ENCODE peak calls at places on chromosomes 1 and 21, in seven cellular contexts. One of them, this sample, is unnamed.

GRCh38 chr1:2044510-2045319 is 5.5 kb upstream of the PRKCZ start:
- DNase-seq in HuH-7.5: peak
- DNase-seq in epithelial cell of esophagus: peak
- DNase-seq in stimulated activated CD8-positive, alpha-beta memory T cell treated with anti-CD3 and anti-CD28 coated beads, Interleukin-7, amount 100 ng/mL, for 1 hour: peak
- DNase-seq in RCC 7860: no peak
- DNase-seq in frontal cortex: peak
- DNase-seq in AG10803: peak
- DNase-seq in this sample: peak

GRCh38 chr1:108878678-108879077 is 1.9 kb downstream of the GPSM2 start:
- DNase-seq in HuH-7.5: no peak
- DNase-seq in epithelial cell of esophagus: no peak
- DNase-seq in stimulated activated CD8-positive, alpha-beta memory T cell treated with anti-CD3 and anti-CD28 coated beads, Interleukin-7, amount 100 ng/mL, for 1 hour: no peak
- DNase-seq in RCC 7860: no peak
- DNase-seq in frontal cortex: no peak
- DNase-seq in AG10803: peak
- DNase-seq in this sample: peak

GRCh38 chr1:209742409-209743144 is 13.3 kb upstream of the TRAF3IP3 start:
- DNase-seq in HuH-7.5: no peak
- DNase-seq in epithelial cell of esophagus: no peak
- DNase-seq in stimulated activated CD8-positive, alpha-beta memory T cell treated with anti-CD3 and anti-CD28 coated beads, Interleukin-7, amount 100 ng/mL, for 1 hour: no peak
- DNase-seq in RCC 7860: peak
- DNase-seq in frontal cortex: no peak
- DNase-seq in AG10803: peak
- DNase-seq in this sample: peak

GRCh38 chr1:228753933-228754332 is 18.7 kb downstream of the RHOU start:
- DNase-seq in HuH-7.5: no peak
- DNase-seq in epithelial cell of esophagus: no peak
- DNase-seq in stimulated activated CD8-positive, alpha-beta memory T cell treated with anti-CD3 and anti-CD28 coated beads, Interleukin-7, amount 100 ng/mL, for 1 hour: no peak
- DNase-seq in RCC 7860: no peak
- DNase-seq in frontal cortex: no peak
- DNase-seq in AG10803: no peak
- DNase-seq in this sample: no peak

GRCh38 chr1:101129975-101130374 is 104.4 kb upstream of the DPH5 start:
- DNase-seq in HuH-7.5: no peak
- DNase-seq in epithelial cell of esophagus: no peak
- DNase-seq in stimulated activated CD8-positive, alpha-beta memory T cell treated with anti-CD3 and anti-CD28 coated beads, Interleukin-7, amount 100 ng/mL, for 1 hour: no peak
- DNase-seq in RCC 7860: no peak
- DNase-seq in frontal cortex: no peak
- DNase-seq in AG10803: no peak
- DNase-seq in this sample: no peak

GRCh38 chr1:169572184-169572583 is 14.1 kb downstream of the F5 start:
- DNase-seq in HuH-7.5: no peak
- DNase-seq in epithelial cell of esophagus: peak
- DNase-seq in stimulated activated CD8-positive, alpha-beta memory T cell treated with anti-CD3 and anti-CD28 coated beads, Interleukin-7, amount 100 ng/mL, for 1 hour: no peak
- DNase-seq in RCC 7860: no peak
- DNase-seq in frontal cortex: no peak
- DNase-seq in AG10803: peak
- DNase-seq in this sample: no peak

GRCh38 chr21:45768011-45768740 is 124.7 kb downstream of the PCBP3 start:
- DNase-seq in HuH-7.5: no peak
- DNase-seq in epithelial cell of esophagus: no peak
- DNase-seq in stimulated activated CD8-positive, alpha-beta memory T cell treated with anti-CD3 and anti-CD28 coated beads, Interleukin-7, amount 100 ng/mL, for 1 hour: no peak
- DNase-seq in RCC 7860: no peak
- DNase-seq in frontal cortex: no peak
- DNase-seq in AG10803: peak
- DNase-seq in this sample: no peak

GRCh38 chr1:204077979-204078696 is 5.2 kb downstream of the SOX13 start:
- DNase-seq in HuH-7.5: peak
- DNase-seq in epithelial cell of esophagus: peak
- DNase-seq in stimulated activated CD8-positive, alpha-beta memory T cell treated with anti-CD3 and anti-CD28 coated beads, Interleukin-7, amount 100 ng/mL, for 1 hour: no peak
- DNase-seq in RCC 7860: no peak
- DNase-seq in frontal cortex: no peak
- DNase-seq in AG10803: no peak
- DNase-seq in this sample: no peak

GRCh38 chr21:43262427-43262826 is 93.6 kb downstream of the CRYAA start:
- DNase-seq in HuH-7.5: no peak
- DNase-seq in epithelial cell of esophagus: peak
- DNase-seq in stimulated activated CD8-positive, alpha-beta memory T cell treated with anti-CD3 and anti-CD28 coated beads, Interleukin-7, amount 100 ng/mL, for 1 hour: no peak
- DNase-seq in RCC 7860: no peak
- DNase-seq in frontal cortex: no peak
- DNase-seq in AG10803: peak
- DNase-seq in this sample: no peak

GRCh38 chr1:31749785-31750345 is 14.3 kb downstream of the ADGRB2 start:
- DNase-seq in HuH-7.5: no peak
- DNase-seq in epithelial cell of esophagus: no peak
- DNase-seq in stimulated activated CD8-positive, alpha-beta memory T cell treated with anti-CD3 and anti-CD28 coated beads, Interleukin-7, amount 100 ng/mL, for 1 hour: no peak
- DNase-seq in RCC 7860: no peak
- DNase-seq in frontal cortex: no peak
- DNase-seq in AG10803: no peak
- DNase-seq in this sample: no peak

GRCh38 chr21:35400233-35400939 is 351.3 kb upstream of the RUNX1 start:
- DNase-seq in HuH-7.5: peak
- DNase-seq in epithelial cell of esophagus: peak
- DNase-seq in stimulated activated CD8-positive, alpha-beta memory T cell treated with anti-CD3 and anti-CD28 coated beads, Interleukin-7, amount 100 ng/mL, for 1 hour: no peak
- DNase-seq in RCC 7860: peak
- DNase-seq in frontal cortex: peak
- DNase-seq in AG10803: peak
- DNase-seq in this sample: peak

GRCh38 chr1:52706941-52707926 is 9.1 kb upstream of the COA7 start:
- DNase-seq in HuH-7.5: no peak
- DNase-seq in epithelial cell of esophagus: no peak
- DNase-seq in stimulated activated CD8-positive, alpha-beta memory T cell treated with anti-CD3 and anti-CD28 coated beads, Interleukin-7, amount 100 ng/mL, for 1 hour: no peak
- DNase-seq in RCC 7860: no peak
- DNase-seq in frontal cortex: no peak
- DNase-seq in AG10803: no peak
- DNase-seq in this sample: no peak

GRCh38 chr1:235935506-235936224 is 69.0 kb upstream of the LYST start:
- DNase-seq in HuH-7.5: no peak
- DNase-seq in epithelial cell of esophagus: peak
- DNase-seq in stimulated activated CD8-positive, alpha-beta memory T cell treated with anti-CD3 and anti-CD28 coated beads, Interleukin-7, amount 100 ng/mL, for 1 hour: no peak
- DNase-seq in RCC 7860: no peak
- DNase-seq in frontal cortex: no peak
- DNase-seq in AG10803: no peak
- DNase-seq in this sample: no peak

GRCh38 chr1:209065350-209065749 is 518.2 kb upstream of the CAMK1G start:
- DNase-seq in HuH-7.5: no peak
- DNase-seq in epithelial cell of esophagus: no peak
- DNase-seq in stimulated activated CD8-positive, alpha-beta memory T cell treated with anti-CD3 and anti-CD28 coated beads, Interleukin-7, amount 100 ng/mL, for 1 hour: no peak
- DNase-seq in RCC 7860: no peak
- DNase-seq in frontal cortex: no peak
- DNase-seq in AG10803: no peak
- DNase-seq in this sample: no peak

GRCh38 chr1:85815906-85816305 is 107.7 kb upstream of the ZNHIT6 start:
- DNase-seq in HuH-7.5: no peak
- DNase-seq in epithelial cell of esophagus: no peak
- DNase-seq in stimulated activated CD8-positive, alpha-beta memory T cell treated with anti-CD3 and anti-CD28 coated beads, Interleukin-7, amount 100 ng/mL, for 1 hour: no peak
- DNase-seq in RCC 7860: no peak
- DNase-seq in frontal cortex: no peak
- DNase-seq in AG10803: no peak
- DNase-seq in this sample: no peak

GRCh38 chr1:204493145-204493881 is 1.3 kb downstream of the PIK3C2B start:
- DNase-seq in HuH-7.5: peak
- DNase-seq in epithelial cell of esophagus: peak
- DNase-seq in stimulated activated CD8-positive, alpha-beta memory T cell treated with anti-CD3 and anti-CD28 coated beads, Interleukin-7, amount 100 ng/mL, for 1 hour: no peak
- DNase-seq in RCC 7860: no peak
- DNase-seq in frontal cortex: no peak
- DNase-seq in AG10803: peak
- DNase-seq in this sample: peak

GRCh38 chr1:52636701-52637695 is 4.0 kb downstream of the SHISAL2A start:
- DNase-seq in HuH-7.5: no peak
- DNase-seq in epithelial cell of esophagus: peak
- DNase-seq in stimulated activated CD8-positive, alpha-beta memory T cell treated with anti-CD3 and anti-CD28 coated beads, Interleukin-7, amount 100 ng/mL, for 1 hour: peak
- DNase-seq in RCC 7860: no peak
- DNase-seq in frontal cortex: peak
- DNase-seq in AG10803: no peak
- DNase-seq in this sample: no peak

GRCh38 chr1:35883681-35884155 is 709 bp downstream of the AGO1 start:
- DNase-seq in HuH-7.5: peak
- DNase-seq in epithelial cell of esophagus: peak
- DNase-seq in stimulated activated CD8-positive, alpha-beta memory T cell treated with anti-CD3 and anti-CD28 coated beads, Interleukin-7, amount 100 ng/mL, for 1 hour: no peak
- DNase-seq in RCC 7860: no peak
- DNase-seq in frontal cortex: peak
- DNase-seq in AG10803: peak
- DNase-seq in this sample: peak

GRCh38 chr1:32892368-32893197 is 6.3 kb downstream of the HPCA start:
- DNase-seq in HuH-7.5: no peak
- DNase-seq in epithelial cell of esophagus: peak
- DNase-seq in stimulated activated CD8-positive, alpha-beta memory T cell treated with anti-CD3 and anti-CD28 coated beads, Interleukin-7, amount 100 ng/mL, for 1 hour: no peak
- DNase-seq in RCC 7860: no peak
- DNase-seq in frontal cortex: peak
- DNase-seq in AG10803: no peak
- DNase-seq in this sample: no peak

GRCh38 chr1:1670866-1671265 is 12.1 kb upstream of the CDK11B start:
- DNase-seq in HuH-7.5: no peak
- DNase-seq in epithelial cell of esophagus: no peak
- DNase-seq in stimulated activated CD8-positive, alpha-beta memory T cell treated with anti-CD3 and anti-CD28 coated beads, Interleukin-7, amount 100 ng/mL, for 1 hour: no peak
- DNase-seq in RCC 7860: no peak
- DNase-seq in frontal cortex: no peak
- DNase-seq in AG10803: no peak
- DNase-seq in this sample: no peak

GRCh38 chr1:2645776-2646175 is 13.0 kb upstream of the MMEL1 start:
- DNase-seq in HuH-7.5: no peak
- DNase-seq in epithelial cell of esophagus: no peak
- DNase-seq in stimulated activated CD8-positive, alpha-beta memory T cell treated with anti-CD3 and anti-CD28 coated beads, Interleukin-7, amount 100 ng/mL, for 1 hour: no peak
- DNase-seq in RCC 7860: no peak
- DNase-seq in frontal cortex: no peak
- DNase-seq in AG10803: no peak
- DNase-seq in this sample: no peak

GRCh38 chr1:2380816-2381591 is 10.3 kb downstream of the MORN1 start:
- DNase-seq in HuH-7.5: no peak
- DNase-seq in epithelial cell of esophagus: no peak
- DNase-seq in stimulated activated CD8-positive, alpha-beta memory T cell treated with anti-CD3 and anti-CD28 coated beads, Interleukin-7, amount 100 ng/mL, for 1 hour: no peak
- DNase-seq in RCC 7860: no peak
- DNase-seq in frontal cortex: no peak
- DNase-seq in AG10803: no peak
- DNase-seq in this sample: no peak

GRCh38 chr1:54487571-54488050 is 60.4 kb upstream of the ACOT11 start:
- DNase-seq in HuH-7.5: no peak
- DNase-seq in epithelial cell of esophagus: no peak
- DNase-seq in stimulated activated CD8-positive, alpha-beta memory T cell treated with anti-CD3 and anti-CD28 coated beads, Interleukin-7, amount 100 ng/mL, for 1 hour: no peak
- DNase-seq in RCC 7860: no peak
- DNase-seq in frontal cortex: no peak
- DNase-seq in AG10803: no peak
- DNase-seq in this sample: no peak